ENCODE peak calls at places on chromosomes 6 and 20, in six cellular contexts. W is fibroblast of lung, O is PC-3, P is GM23338, E is H1, C is HCT116. U is an unnamed sample.

GRCh38 chr6:71220466-71220865 is 68.1 kb upstream of the OGFRL1 start:
- DNase-seq in W (no peak), O (no peak), P (no peak), E (no peak), C (no peak), U (no peak)

GRCh38 chr6:109872968-109873545 is 105.1 kb upstream of the GPR6 start:
- DNase-seq in W (no peak), O (no peak), P (no peak), E (no peak), C (no peak), U (no peak)

GRCh38 chr6:132959927-132960326 is 145.6 kb downstream of the RPS12 start:
- DNase-seq in W (no peak), O (peak; percentile 12), P (no peak), E (no peak), C (no peak), U (no peak)

GRCh38 chr6:157841211-157841840 is 18.3 kb downstream of the SNX9 start:
- DNase-seq in W (no peak), O (peak; percentile 61), P (no peak), E (no peak), C (peak; percentile 72), U (peak; percentile 79)

GRCh38 chr6:75211920-75212590 is 6.2 kb upstream of the COL12A1 start:
- DNase-seq in W (no peak), O (peak; percentile 12), P (no peak), E (no peak), C (no peak), U (peak; percentile 61)

GRCh38 chr6:170505306-170505705 is 47.8 kb downstream of the PSMB1 start:
- DNase-seq in W (no peak), O (no peak), P (no peak), E (no peak), C (no peak), U (no peak)

GRCh38 chr6:164477126-164477525 is 832.3 kb downstream of the C6orf118 start:
- DNase-seq in W (no peak), O (no peak), P (no peak), E (no peak), C (no peak), U (no peak)

GRCh38 chr20:33653218-33653899 is 8.8 kb upstream of the C20orf144 start:
- DNase-seq in W (peak; percentile 74), O (peak; percentile 69), P (peak; percentile 90), E (peak; percentile 69), C (peak; percentile 35), U (no peak)

GRCh38 chr20:48616481-48616880 is 211.3 kb downstream of the PREX1 start:
- DNase-seq in W (no peak), O (no peak), P (no peak), E (no peak), C (no peak), U (no peak)

GRCh38 chr20:3559637-3560036 is 88.8 kb downstream of the ATRN start:
- DNase-seq in W (no peak), O (no peak), P (no peak), E (no peak), C (no peak), U (no peak)

GRCh38 chr6:169205176-169206160 is 48.2 kb downstream of the THBS2 start:
- DNase-seq in W (peak; percentile 79), O (no peak), P (no peak), E (no peak), C (no peak), U (no peak)

GRCh38 chr20:62488470-62488869 is 12.7 kb upstream of the GATA5 start:
- DNase-seq in W (no peak), O (no peak), P (no peak), E (no peak), C (no peak), U (no peak)

GRCh38 chr20:62489186-62489939 is 13.6 kb upstream of the GATA5 start:
- DNase-seq in W (no peak), O (peak; percentile 77), P (no peak), E (no peak), C (no peak), U (peak; percentile 52)

GRCh38 chr20:62487125-62487524 is 11.3 kb upstream of the GATA5 start:
- DNase-seq in W (no peak), O (no peak), P (no peak), E (no peak), C (no peak), U (no peak)

GRCh38 chr20:62486431-62486954 is 10.7 kb upstream of the GATA5 start:
- DNase-seq in W (no peak), O (no peak), P (no peak), E (no peak), C (no peak), U (no peak)

GRCh38 chr20:62487564-62488086 is 11.8 kb upstream of the GATA5 start:
- DNase-seq in W (no peak), O (no peak), P (no peak), E (no peak), C (no peak), U (no peak)
- H3K27ac ChIP-seq in W (no peak overlapping the region), O (no peak overlapping the region), P (no peak overlapping the region), E (no peak overlapping the region), C (no peak overlapping the region), U (no peak overlapping the region)

DNA sequence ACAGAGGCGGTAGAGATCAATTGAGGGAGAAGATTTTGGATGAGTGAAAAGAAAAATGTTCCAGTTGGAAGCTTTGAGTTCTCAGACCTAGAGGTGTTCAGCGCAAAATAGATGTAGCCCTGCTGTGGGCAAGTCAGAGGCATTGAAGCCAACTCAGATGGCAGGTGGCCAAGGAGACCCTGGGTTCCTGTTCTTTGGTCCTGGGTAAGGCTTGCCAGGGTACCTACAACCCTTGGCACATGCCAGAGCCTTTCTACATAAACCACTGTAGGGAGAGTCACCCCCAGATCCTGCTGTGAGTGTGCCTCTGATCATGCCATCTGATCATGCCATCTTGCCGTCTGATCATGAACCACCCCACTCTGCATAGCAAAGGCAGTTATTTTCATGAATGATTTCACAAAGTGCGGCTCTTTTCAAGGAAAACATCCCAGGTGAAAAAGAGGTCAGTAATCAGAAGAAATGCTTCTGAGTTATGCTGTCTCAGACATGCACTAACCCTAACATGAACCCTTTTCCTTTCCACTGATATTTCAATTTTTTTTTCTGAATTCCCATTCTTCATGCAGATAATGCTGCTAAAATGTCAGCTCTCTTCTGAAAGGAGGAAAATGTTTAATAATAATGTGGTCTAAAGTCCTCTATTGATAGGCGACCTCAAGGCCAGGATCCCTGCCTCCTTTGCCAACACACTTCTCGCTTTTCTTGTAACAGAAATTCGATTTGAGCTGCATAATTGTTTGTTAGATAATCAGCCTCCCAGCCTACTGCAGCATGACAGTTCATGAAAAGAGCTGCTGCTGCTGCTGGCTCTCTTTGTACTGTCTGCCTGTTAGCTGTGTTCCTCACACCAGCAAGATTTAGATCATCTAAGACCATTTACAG is 153.7 kb downstream of the MTHFD1L start:
- DNase-seq in W (no peak), O (no peak), P (no peak), E (no peak), C (no peak), U (no peak)
- H3K4me1 ChIP-seq in W (peaks cover 3% of the 10 kb centered on the region), O (peaks cover 23% of the 10 kb centered on the region), P (no peaks in the 10 kb centered on the region), E (no peaks in the 10 kb centered on the region), C (peaks cover 88% of the 10 kb centered on the region), U (peaks cover 19% of the 10 kb centered on the region)

DNA sequence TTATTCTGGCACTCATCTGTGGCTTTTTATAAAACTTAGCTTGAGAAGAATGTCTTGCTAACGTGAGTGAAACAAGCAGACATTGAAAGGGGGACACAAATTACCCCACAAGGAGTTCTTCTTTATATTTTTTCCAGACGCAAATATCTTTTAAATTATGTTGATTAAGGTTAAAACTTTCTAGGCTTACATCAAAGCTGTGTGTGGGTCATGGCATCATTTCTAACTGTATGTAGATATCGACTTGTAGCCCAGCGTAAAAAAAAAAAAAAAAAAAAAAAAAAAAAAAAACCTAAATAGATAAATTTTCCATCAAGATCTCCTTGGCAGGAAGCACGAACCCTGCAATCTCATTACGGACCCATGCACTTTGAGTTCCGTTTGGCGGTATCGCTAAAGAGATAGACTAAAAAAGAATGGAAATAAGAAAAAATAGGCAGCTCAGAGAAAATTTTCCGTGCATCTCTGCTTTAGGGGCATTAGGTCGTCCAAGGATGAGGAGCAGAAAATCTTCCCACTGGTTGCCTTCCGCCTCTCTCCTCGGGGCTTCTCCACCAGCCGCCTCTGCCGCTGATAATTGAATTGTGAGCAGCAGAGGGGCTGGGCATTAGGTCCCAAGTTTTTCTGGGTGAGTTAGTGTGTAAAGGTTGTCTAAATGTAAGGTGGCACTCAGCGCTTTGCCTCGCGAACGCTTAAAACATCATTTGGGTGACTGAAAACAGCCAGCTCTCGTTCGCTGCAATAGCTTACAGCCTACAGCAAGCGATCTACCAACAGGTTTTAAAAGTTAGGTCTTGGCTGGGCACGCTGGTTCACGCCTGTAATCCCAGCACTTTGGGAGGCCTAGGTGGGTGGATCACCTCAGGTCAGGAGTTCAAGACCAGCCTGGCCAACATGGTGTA is 194.0 kb downstream of the TRIM27 start:
- DNase-seq in W (no peak), O (no peak), P (peak; percentile 42), E (no peak), C (no peak), U (no peak)
- TF ChIP-seq EZH2 in W (no peak), O (no peak), P (no peak), E (no peak), C (no peak), U (no peak)

DNA sequence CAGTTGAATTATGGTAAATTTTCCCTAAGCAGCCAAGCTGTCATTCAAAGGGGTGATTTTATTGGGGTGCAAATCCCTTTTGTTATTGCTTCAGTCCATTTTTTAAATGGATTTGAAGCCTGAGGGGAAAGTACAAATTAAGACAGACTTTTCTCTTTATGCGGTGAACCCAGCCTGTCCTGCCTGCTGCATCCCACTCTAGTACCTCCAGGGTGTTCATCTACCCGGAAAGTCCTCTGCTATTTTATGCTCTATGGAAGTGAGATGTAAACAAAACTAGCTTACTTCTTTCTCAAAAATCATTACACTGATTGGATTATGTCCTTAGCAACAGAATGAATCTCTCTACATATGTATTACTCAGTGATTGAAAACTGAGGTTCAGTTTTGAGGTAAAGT is 1088.9 kb upstream of the CITED2 start:
- DNase-seq in W (no peak), O (no peak), P (no peak), E (no peak), C (no peak), U (no peak)
- H3K27ac ChIP-seq in W (peak overlapping the region; percentile 38), O (peak overlapping the region; percentile 90), P (no peak overlapping the region), E (no peak overlapping the region), C (peak overlapping the region; percentile 59), U (peak overlapping the region; percentile 91)

DNA sequence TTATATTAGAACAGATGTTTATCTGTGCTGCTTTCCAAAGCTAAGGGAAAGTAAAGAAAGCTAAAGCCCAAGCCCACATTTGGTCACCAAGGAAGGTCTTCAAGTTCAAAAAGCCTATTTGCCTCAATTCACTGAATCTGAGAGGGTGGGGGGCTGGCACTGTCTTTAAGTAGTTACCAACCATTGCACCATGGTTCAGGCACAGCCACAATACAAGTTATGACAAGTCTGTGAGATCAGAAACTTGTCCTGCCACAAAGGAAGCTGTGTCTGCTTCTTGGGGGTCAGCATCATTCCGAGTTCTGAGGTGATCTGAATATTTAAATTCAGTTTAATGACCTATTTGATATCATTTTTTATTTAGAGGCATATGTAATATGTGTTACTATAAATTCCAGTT is 78.3 kb upstream of the OPRM1 start:
- DNase-seq in W (no peak), O (no peak), P (no peak), E (no peak), C (no peak), U (no peak)
- H3K4me1 ChIP-seq in W (no peaks in the 10 kb centered on the region), O (no peaks in the 10 kb centered on the region), P (no peaks in the 10 kb centered on the region), E (peaks cover 2% of the 10 kb centered on the region), C (no peaks in the 10 kb centered on the region), U (no peaks in the 10 kb centered on the region)